ENCODE peak calls at places on chromosomes 7 and 10, in five cellular contexts. F is HepG2, R is H1, Q is K562, D is GM12878. W is an unnamed sample.

GRCh38 chr7:75776295-75776971 is 4.4 kb upstream of the CCL26 start:
- DNase-seq in F (no peak), Q (no peak), D (peak; percentile 55), R (no peak), W (no peak)

GRCh38 chr7:159280008-159280407 is 135.3 kb upstream of the VIPR2 start:
- DNase-seq in F (no peak), D (no peak), R (no peak), Q (no peak), W (no peak)

GRCh38 chr7:18352339-18353255 is 143.0 kb upstream of the HDAC9 start:
- DNase-seq in F (peak; percentile 5), Q (peak; percentile 11), D (no peak), R (no peak), W (peak; percentile 18)

GRCh38 chr7:91034459-91035368 is 229.5 kb upstream of the FZD1 start:
- DNase-seq in D (no peak), R (no peak), F (peak; percentile 8), Q (peak; percentile 47), W (peak; percentile 3)

GRCh38 chr10:43373461-43373860 is 2.0 kb downstream of the FXYD4 start:
- DNase-seq in Q (no peak), D (no peak), F (no peak), R (no peak), W (no peak)

GRCh38 chr10:3782456-3783312 is 2.3 kb downstream of the KLF6 start:
- DNase-seq in D (no peak), Q (peak; percentile 33), R (no peak), F (peak; percentile 82), W (peak; percentile 82)

GRCh38 chr10:25296324-25296723 is 121.5 kb downstream of the GPR158 start:
- DNase-seq in R (no peak), D (no peak), Q (no peak), F (no peak), W (no peak)

GRCh38 chr10:77328272-77328816 is 309.3 kb downstream of the KCNMA1 start:
- DNase-seq in R (no peak), D (no peak), F (peak; percentile 10), Q (peak; percentile 32), W (peak; percentile 35)

GRCh38 chr7:45683556-45684148 is 109.5 kb downstream of the ADCY1 start:
- DNase-seq in Q (no peak), F (no peak), D (no peak), R (no peak), W (no peak)

GRCh38 chr10:103923502-103923901 is 5.5 kb upstream of the STN1 start:
- DNase-seq in R (no peak), Q (no peak), F (peak; percentile 37), D (no peak), W (no peak)

GRCh38 chr7:49773082-49773938 is at the start of gene VWC2:
- DNase-seq in Q (no peak), R (no peak), F (no peak), D (no peak), W (no peak)

GRCh38 chr7:79459381-79459780 is 5.9 kb upstream of the MAGI2 start:
- DNase-seq in F (no peak), Q (no peak), R (no peak), D (no peak), W (no peak)

GRCh38 chr7:96952974-96953391 is 52.4 kb upstream of the DLX6 start:
- DNase-seq in F (no peak), Q (no peak), R (no peak), D (no peak), W (no peak)

GRCh38 chr7:156003220-156004162 is 191.2 kb upstream of the SHH start:
- DNase-seq in D (no peak), R (no peak), Q (no peak), F (no peak), W (no peak)
- TF ChIP-seq KDM1A in D (no peak), R (no peak), Q (no peak), F (no peak), W (no peak)

GRCh38 chr7:90111-91063 is 102.0 kb upstream of the FAM20C start:
- DNase-seq in D (no peak), R (no peak), Q (no peak), F (no peak), W (no peak)
- TF ChIP-seq KDM1A in D (no peak), R (no peak), Q (no peak), F (no peak), W (no peak)

GRCh38 chr10:78777466-78778256 is 291.1 kb upstream of the ZMIZ1 start:
- DNase-seq in D (no peak), F (no peak), R (no peak), Q (no peak), W (no peak)
- TF ChIP-seq KDM1A in D (no peak), F (no peak), R (no peak), Q (no peak), W (no peak)

DNA sequence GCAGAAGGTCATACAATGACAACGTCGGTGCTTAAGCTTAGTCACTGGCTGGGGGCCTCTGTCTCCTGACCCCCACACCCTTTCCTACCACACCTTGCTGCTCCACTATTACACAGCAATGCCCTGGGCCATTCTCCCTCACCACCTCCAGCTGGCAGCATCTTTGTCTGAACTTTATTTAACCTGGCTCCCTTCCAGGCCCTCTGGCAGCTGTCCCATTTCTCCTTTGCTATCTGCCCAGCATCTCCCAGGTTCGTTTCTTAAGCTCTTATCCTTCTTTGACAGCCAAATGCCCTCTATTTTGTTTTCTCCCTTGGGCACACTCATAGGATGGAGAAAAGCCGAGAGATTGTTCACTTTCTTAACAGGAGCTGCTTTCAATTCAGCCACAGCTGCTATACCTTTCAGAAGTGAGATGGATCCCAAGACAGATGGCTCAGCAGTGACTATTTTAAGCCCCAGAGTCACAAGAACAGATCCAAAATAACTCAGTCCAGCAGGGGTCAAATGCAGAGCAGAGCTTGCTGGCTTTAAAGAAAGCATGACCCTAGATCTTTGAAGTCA is 1277.1 kb upstream of the AUTS2 start:
- DNase-seq in D (no peak), Q (no peak), R (no peak), F (no peak), W (peak; percentile 13)
- TF ChIP-seq KDM1A in D (no peak), Q (no peak), R (no peak), F (no peak), W (no peak)

GRCh38 chr10:128629111-128630096 is 503.2 kb upstream of the MKI67 start:
- DNase-seq in R (no peak), F (peak; percentile 9), D (no peak), Q (peak; percentile 53), W (peak; percentile 30)
- TF ChIP-seq KDM1A in R (no peak), F (no peak), D (no peak), Q (no peak), W (no peak)

GRCh38 chr10:66501356-66501755 is 424.5 kb upstream of the LRRTM3 start:
- DNase-seq in R (no peak), D (no peak), Q (no peak), F (peak; percentile 1), W (no peak)

GRCh38 chr10:66505003-66505707 is 420.7 kb upstream of the LRRTM3 start:
- DNase-seq in F (no peak), R (no peak), Q (no peak), D (no peak), W (no peak)
- TF ChIP-seq KDM1A in F (no peak), R (no peak), Q (no peak), D (no peak), W (no peak)

DNA sequence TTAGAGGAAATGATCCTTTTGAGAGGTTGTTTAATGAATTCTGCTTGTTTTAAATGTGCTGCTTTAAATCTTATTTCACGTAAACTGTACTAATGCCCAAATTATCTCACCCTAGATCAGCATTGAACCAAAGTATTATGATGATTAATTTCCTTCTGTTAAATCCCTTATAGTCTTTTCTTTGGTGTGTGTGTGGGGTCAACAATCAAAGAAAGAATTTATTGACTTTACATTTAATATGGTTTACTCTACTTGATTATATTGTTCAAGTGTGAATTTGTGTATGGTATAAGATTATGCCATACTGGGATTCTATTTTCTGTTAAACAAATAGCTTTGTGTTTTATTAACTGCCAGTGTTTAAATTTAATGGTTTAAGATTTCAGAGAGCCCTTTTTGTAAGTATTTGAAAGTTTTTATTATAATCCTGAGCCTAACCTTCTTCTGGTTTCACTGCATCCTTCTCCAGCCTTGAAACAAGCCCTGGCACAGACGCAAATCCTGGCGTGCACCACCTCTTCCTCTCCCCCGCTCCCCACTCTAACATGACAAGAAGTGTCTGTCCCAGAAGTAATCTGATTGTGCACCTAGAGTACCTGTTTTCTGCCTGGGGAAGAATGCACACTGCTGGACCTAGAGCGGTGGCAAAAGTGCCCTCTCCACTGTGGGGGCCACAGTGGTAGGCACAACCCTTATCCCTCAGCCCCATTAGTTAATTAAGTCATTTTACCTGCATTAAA is 70.6 kb downstream of the KAT6B start:
- DNase-seq in D (no peak), R (no peak), F (no peak), Q (no peak), W (no peak)
- TF ChIP-seq KDM1A in D (no peak), R (no peak), F (no peak), Q (no peak), W (no peak)

GRCh38 chr7:35704261-35704660 is 9.3 kb upstream of the HERPUD2 start:
- DNase-seq in F (no peak), D (no peak), R (no peak), Q (no peak), W (no peak)
- TF ChIP-seq KDM1A in F (no peak), D (no peak), R (no peak), Q (no peak), W (no peak)

W was measured in A549.